ENCODE peak calls at places on chromosomes 6 and 20, in ten cellular contexts. One of them, this sample, is unnamed. For H3K9me3, the result is how much of the 10 kb centered on the place peaks cover.

GRCh38 chr6:159969204-159969912 is 476 bp downstream of the IGF2R start:
- DNase-seq in fibroblast of lung: peak
- DNase-seq in right atrium auricular region: no peak
- DNase-seq in transverse colon: peak
- DNase-seq in mesenchymal stem cell: no peak
- DNase-seq in psoas muscle: peak
- DNase-seq in right cardiac atrium: peak
- DNase-seq in gastrocnemius medialis: peak
- DNase-seq in A549: peak
- DNase-seq in SJCRH30: peak
- DNase-seq in this sample: peak

GRCh38 chr6:139888691-139889122 is 514.3 kb upstream of the CITED2 start:
- DNase-seq in fibroblast of lung: peak
- DNase-seq in right atrium auricular region: no peak
- DNase-seq in transverse colon: no peak
- DNase-seq in mesenchymal stem cell: peak
- DNase-seq in psoas muscle: no peak
- DNase-seq in right cardiac atrium: no peak
- DNase-seq in gastrocnemius medialis: no peak
- DNase-seq in A549: no peak
- DNase-seq in SJCRH30: peak
- DNase-seq in this sample: no peak

GRCh38 chr6:35754452-35755321 is 17.9 kb downstream of the ARMC12 start:
- DNase-seq in fibroblast of lung: peak
- DNase-seq in right atrium auricular region: no peak
- DNase-seq in transverse colon: no peak
- DNase-seq in mesenchymal stem cell: no peak
- DNase-seq in psoas muscle: no peak
- DNase-seq in right cardiac atrium: no peak
- DNase-seq in gastrocnemius medialis: no peak
- DNase-seq in A549: no peak
- DNase-seq in SJCRH30: no peak
- DNase-seq in this sample: no peak

GRCh38 chr20:1918766-1919165 is 23.6 kb downstream of the SIRPA start:
- DNase-seq in fibroblast of lung: no peak
- DNase-seq in right atrium auricular region: no peak
- DNase-seq in transverse colon: no peak
- DNase-seq in mesenchymal stem cell: no peak
- DNase-seq in psoas muscle: no peak
- DNase-seq in right cardiac atrium: peak
- DNase-seq in gastrocnemius medialis: no peak
- DNase-seq in A549: no peak
- DNase-seq in SJCRH30: no peak
- DNase-seq in this sample: no peak

GRCh38 chr6:156379946-156380707 is 397.1 kb upstream of the ARID1B start:
- DNase-seq in fibroblast of lung: peak
- DNase-seq in right atrium auricular region: no peak
- DNase-seq in transverse colon: no peak
- DNase-seq in mesenchymal stem cell: peak
- DNase-seq in psoas muscle: no peak
- DNase-seq in right cardiac atrium: no peak
- DNase-seq in gastrocnemius medialis: no peak
- DNase-seq in A549: peak
- DNase-seq in SJCRH30: no peak
- DNase-seq in this sample: no peak

GRCh38 chr6:156687875-156688549 is 89.2 kb upstream of the ARID1B start:
- DNase-seq in fibroblast of lung: peak
- DNase-seq in right atrium auricular region: no peak
- DNase-seq in transverse colon: peak
- DNase-seq in mesenchymal stem cell: peak
- DNase-seq in psoas muscle: no peak
- DNase-seq in right cardiac atrium: no peak
- DNase-seq in gastrocnemius medialis: peak
- DNase-seq in A549: no peak
- DNase-seq in SJCRH30: peak
- DNase-seq in this sample: no peak

GRCh38 chr6:5151295-5151954 is 66.3 kb downstream of the PPP1R3G start:
- DNase-seq in fibroblast of lung: no peak
- DNase-seq in right atrium auricular region: no peak
- DNase-seq in transverse colon: no peak
- DNase-seq in mesenchymal stem cell: no peak
- DNase-seq in psoas muscle: no peak
- DNase-seq in right cardiac atrium: no peak
- DNase-seq in gastrocnemius medialis: no peak
- DNase-seq in A549: no peak
- DNase-seq in SJCRH30: no peak
- DNase-seq in this sample: no peak

GRCh38 chr6:129643968-129644367 is 66.0 kb downstream of the ARHGAP18 start:
- DNase-seq in fibroblast of lung: peak
- DNase-seq in right atrium auricular region: no peak
- DNase-seq in transverse colon: no peak
- DNase-seq in mesenchymal stem cell: no peak
- DNase-seq in psoas muscle: no peak
- DNase-seq in right cardiac atrium: no peak
- DNase-seq in gastrocnemius medialis: no peak
- DNase-seq in A549: no peak
- DNase-seq in SJCRH30: no peak
- DNase-seq in this sample: no peak

GRCh38 chr6:25337431-25337830 is 58.3 kb downstream of the CARMIL1 start:
- DNase-seq in fibroblast of lung: no peak
- DNase-seq in right atrium auricular region: no peak
- DNase-seq in transverse colon: no peak
- DNase-seq in mesenchymal stem cell: no peak
- DNase-seq in psoas muscle: no peak
- DNase-seq in right cardiac atrium: no peak
- DNase-seq in gastrocnemius medialis: no peak
- DNase-seq in A549: no peak
- DNase-seq in SJCRH30: no peak
- DNase-seq in this sample: no peak

GRCh38 chr6:76578746-76579145 is 506.3 kb upstream of the IMPG1 start:
- DNase-seq in fibroblast of lung: no peak
- DNase-seq in right atrium auricular region: no peak
- DNase-seq in transverse colon: no peak
- DNase-seq in mesenchymal stem cell: no peak
- DNase-seq in psoas muscle: no peak
- DNase-seq in right cardiac atrium: no peak
- DNase-seq in gastrocnemius medialis: no peak
- DNase-seq in A549: no peak
- DNase-seq in SJCRH30: no peak
- DNase-seq in this sample: no peak

GRCh38 chr6:162854734-162855191 is 127.0 kb downstream of the PACRG start:
- DNase-seq in fibroblast of lung: peak
- DNase-seq in right atrium auricular region: no peak
- DNase-seq in transverse colon: no peak
- DNase-seq in mesenchymal stem cell: no peak
- DNase-seq in psoas muscle: no peak
- DNase-seq in right cardiac atrium: no peak
- DNase-seq in gastrocnemius medialis: no peak
- DNase-seq in A549: no peak
- DNase-seq in SJCRH30: no peak
- DNase-seq in this sample: no peak

GRCh38 chr6:49326337-49326736 is 136.7 kb downstream of the MMUT start:
- DNase-seq in fibroblast of lung: peak
- DNase-seq in right atrium auricular region: no peak
- DNase-seq in transverse colon: no peak
- DNase-seq in mesenchymal stem cell: peak
- DNase-seq in psoas muscle: no peak
- DNase-seq in right cardiac atrium: no peak
- DNase-seq in gastrocnemius medialis: no peak
- DNase-seq in A549: no peak
- DNase-seq in SJCRH30: no peak
- DNase-seq in this sample: no peak

GRCh38 chr20:38043512-38044300 is 10.2 kb downstream of the RPRD1B start:
- DNase-seq in fibroblast of lung: peak
- DNase-seq in right atrium auricular region: no peak
- DNase-seq in transverse colon: no peak
- DNase-seq in mesenchymal stem cell: peak
- DNase-seq in psoas muscle: peak
- DNase-seq in right cardiac atrium: no peak
- DNase-seq in gastrocnemius medialis: peak
- DNase-seq in A549: peak
- DNase-seq in SJCRH30: no peak
- DNase-seq in this sample: no peak

DNA sequence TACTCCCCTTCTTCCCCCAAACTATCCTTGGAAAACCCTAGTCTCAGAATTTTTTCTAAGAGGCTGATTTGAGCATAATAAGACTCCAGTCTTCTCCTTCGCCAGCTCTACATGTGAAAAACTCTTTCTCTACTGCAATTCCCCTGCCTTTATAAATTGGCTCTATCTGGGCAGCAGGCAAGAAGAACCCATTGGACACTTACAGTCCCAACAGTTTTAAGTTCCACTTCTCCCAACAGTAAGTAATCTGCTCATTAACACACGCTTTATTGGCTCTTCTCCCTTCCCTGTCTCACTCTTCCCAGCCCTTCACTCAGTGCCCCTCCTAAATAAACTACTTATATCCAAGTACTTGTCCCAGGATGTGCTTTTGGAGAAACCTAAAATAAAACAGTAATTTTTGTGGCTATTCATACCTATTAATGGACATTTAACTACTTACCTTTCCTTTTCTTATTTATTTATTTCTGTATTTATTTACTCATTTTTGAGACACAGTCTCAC is 11.1 kb upstream of the DDR1 start:
- DNase-seq in fibroblast of lung: no peak
- DNase-seq in right atrium auricular region: no peak
- DNase-seq in transverse colon: no peak
- DNase-seq in mesenchymal stem cell: no peak
- DNase-seq in psoas muscle: no peak
- DNase-seq in right cardiac atrium: no peak
- DNase-seq in gastrocnemius medialis: no peak
- DNase-seq in A549: no peak
- DNase-seq in SJCRH30: no peak
- DNase-seq in this sample: no peak
- H3K9me3 ChIP-seq in fibroblast of lung: under half
- H3K9me3 ChIP-seq in right atrium auricular region: under half
- H3K9me3 ChIP-seq in transverse colon: under half
- H3K9me3 ChIP-seq in mesenchymal stem cell: under half
- H3K9me3 ChIP-seq in psoas muscle: under half
- H3K9me3 ChIP-seq in right cardiac atrium: under half
- H3K9me3 ChIP-seq in gastrocnemius medialis: under half
- H3K9me3 ChIP-seq in A549: under half
- H3K9me3 ChIP-seq in SJCRH30: under half
- H3K9me3 ChIP-seq in this sample: under half

GRCh38 chr20:41051426-41051825 is 22.8 kb downstream of the TOP1 start:
- DNase-seq in fibroblast of lung: no peak
- DNase-seq in right atrium auricular region: no peak
- DNase-seq in transverse colon: no peak
- DNase-seq in mesenchymal stem cell: no peak
- DNase-seq in psoas muscle: no peak
- DNase-seq in right cardiac atrium: no peak
- DNase-seq in gastrocnemius medialis: no peak
- DNase-seq in A549: no peak
- DNase-seq in SJCRH30: no peak
- DNase-seq in this sample: no peak
- H3K27ac ChIP-seq in fibroblast of lung: no peak
- H3K27ac ChIP-seq in right atrium auricular region: peak
- H3K27ac ChIP-seq in transverse colon: peak
- H3K27ac ChIP-seq in mesenchymal stem cell: no peak
- H3K27ac ChIP-seq in psoas muscle: no peak
- H3K27ac ChIP-seq in right cardiac atrium: peak
- H3K27ac ChIP-seq in gastrocnemius medialis: peak
- H3K27ac ChIP-seq in A549: no peak
- H3K27ac ChIP-seq in SJCRH30: no peak
- H3K27ac ChIP-seq in this sample: no peak

DNA sequence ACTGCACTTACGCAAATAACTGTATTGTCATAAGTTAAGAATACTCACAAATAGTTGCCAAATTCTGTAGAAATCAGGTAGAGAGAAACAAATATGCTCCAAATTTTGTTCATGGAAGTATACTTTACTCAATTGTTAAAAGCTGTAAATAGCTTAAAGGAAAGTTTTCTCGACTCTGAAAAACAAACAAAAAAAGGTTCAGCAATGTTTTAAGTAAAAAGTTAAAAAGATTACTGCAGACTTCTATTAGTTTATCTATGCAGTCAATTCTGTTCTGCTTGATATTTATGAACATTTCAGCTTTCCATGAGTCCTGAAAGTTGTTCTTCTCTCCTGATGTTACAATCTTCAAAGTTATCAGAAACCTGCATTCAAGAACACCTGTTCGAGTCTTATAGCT is 37.5 kb upstream of the FAM8A1 start:
- DNase-seq in fibroblast of lung: no peak
- DNase-seq in right atrium auricular region: no peak
- DNase-seq in transverse colon: no peak
- DNase-seq in mesenchymal stem cell: no peak
- DNase-seq in psoas muscle: no peak
- DNase-seq in right cardiac atrium: no peak
- DNase-seq in gastrocnemius medialis: no peak
- DNase-seq in A549: no peak
- DNase-seq in SJCRH30: no peak
- DNase-seq in this sample: no peak
- H3K9me3 ChIP-seq in fibroblast of lung: under half
- H3K9me3 ChIP-seq in right atrium auricular region: under half
- H3K9me3 ChIP-seq in transverse colon: under half
- H3K9me3 ChIP-seq in mesenchymal stem cell: under half
- H3K9me3 ChIP-seq in psoas muscle: under half
- H3K9me3 ChIP-seq in right cardiac atrium: under half
- H3K9me3 ChIP-seq in gastrocnemius medialis: under half
- H3K9me3 ChIP-seq in A549: under half
- H3K9me3 ChIP-seq in SJCRH30: under half
- H3K9me3 ChIP-seq in this sample: under half

GRCh38 chr6:16691328-16691727 is 69.9 kb downstream of the ATXN1 start:
- DNase-seq in fibroblast of lung: no peak
- DNase-seq in right atrium auricular region: no peak
- DNase-seq in transverse colon: no peak
- DNase-seq in mesenchymal stem cell: no peak
- DNase-seq in psoas muscle: no peak
- DNase-seq in right cardiac atrium: no peak
- DNase-seq in gastrocnemius medialis: no peak
- DNase-seq in A549: no peak
- DNase-seq in SJCRH30: no peak
- DNase-seq in this sample: peak

GRCh38 chr6:16697437-16698162 is 63.7 kb downstream of the ATXN1 start:
- DNase-seq in fibroblast of lung: no peak
- DNase-seq in right atrium auricular region: no peak
- DNase-seq in transverse colon: no peak
- DNase-seq in mesenchymal stem cell: no peak
- DNase-seq in psoas muscle: no peak
- DNase-seq in right cardiac atrium: no peak
- DNase-seq in gastrocnemius medialis: no peak
- DNase-seq in A549: no peak
- DNase-seq in SJCRH30: no peak
- DNase-seq in this sample: no peak

GRCh38 chr6:16698163-16698533 is 63.1 kb downstream of the ATXN1 start:
- DNase-seq in fibroblast of lung: peak
- DNase-seq in right atrium auricular region: no peak
- DNase-seq in transverse colon: no peak
- DNase-seq in mesenchymal stem cell: no peak
- DNase-seq in psoas muscle: no peak
- DNase-seq in right cardiac atrium: no peak
- DNase-seq in gastrocnemius medialis: no peak
- DNase-seq in A549: no peak
- DNase-seq in SJCRH30: no peak
- DNase-seq in this sample: no peak

GRCh38 chr6:16690244-16691142 is 70.8 kb downstream of the ATXN1 start:
- DNase-seq in fibroblast of lung: peak
- DNase-seq in right atrium auricular region: no peak
- DNase-seq in transverse colon: no peak
- DNase-seq in mesenchymal stem cell: peak
- DNase-seq in psoas muscle: no peak
- DNase-seq in right cardiac atrium: no peak
- DNase-seq in gastrocnemius medialis: no peak
- DNase-seq in A549: no peak
- DNase-seq in SJCRH30: no peak
- DNase-seq in this sample: no peak

GRCh38 chr6:16694789-16695188 is 66.5 kb downstream of the ATXN1 start:
- DNase-seq in fibroblast of lung: no peak
- DNase-seq in right atrium auricular region: no peak
- DNase-seq in transverse colon: no peak
- DNase-seq in mesenchymal stem cell: no peak
- DNase-seq in psoas muscle: no peak
- DNase-seq in right cardiac atrium: no peak
- DNase-seq in gastrocnemius medialis: no peak
- DNase-seq in A549: no peak
- DNase-seq in SJCRH30: no peak
- DNase-seq in this sample: no peak
- H3K27ac ChIP-seq in fibroblast of lung: no peak
- H3K27ac ChIP-seq in right atrium auricular region: no peak
- H3K27ac ChIP-seq in transverse colon: no peak
- H3K27ac ChIP-seq in mesenchymal stem cell: no peak
- H3K27ac ChIP-seq in psoas muscle: no peak
- H3K27ac ChIP-seq in right cardiac atrium: no peak
- H3K27ac ChIP-seq in gastrocnemius medialis: no peak
- H3K27ac ChIP-seq in A549: peak
- H3K27ac ChIP-seq in SJCRH30: no peak
- H3K27ac ChIP-seq in this sample: peak

This sample was measured in CD4-positive, alpha-beta memory T cell.